ENCODE peak calls at places on chromosome 3, in six cellular contexts. N, Z, V, K, F and U are unnamed samples.

GRCh38 chr3:10419637-10420232 is 85.7 kb downstream of the ATP2B2 start:
- DNase-seq in Z (peak; percentile 50), F (no peak), V (no peak), K (no peak), N (no peak), U (no peak)

GRCh38 chr3:54299169-54299935 is 177.0 kb downstream of the CACNA2D3 start:
- DNase-seq in Z (no peak), N (no peak), F (no peak), K (no peak), V (no peak), U (no peak)

GRCh38 chr3:165624761-165625160 is 212.5 kb downstream of the BCHE start:
- DNase-seq in Z (no peak), V (no peak), N (no peak), K (peak; percentile 49), F (no peak), U (no peak)

GRCh38 chr3:3180421-3180820 is 930 bp upstream of the CRBN start:
- DNase-seq in Z (no peak), K (no peak), V (no peak), F (no peak), N (no peak), U (no peak)

GRCh38 chr3:106611841-106612240 is 743.0 kb upstream of the CBLB start:
- DNase-seq in K (peak; percentile 51), F (no peak), N (no peak), Z (no peak), V (no peak), U (no peak)

GRCh38 chr3:32815812-32816438 is 1.9 kb upstream of the TRIM71 start:
- DNase-seq in Z (no peak), V (no peak), K (no peak), N (peak; percentile 38), F (no peak), U (no peak)

GRCh38 chr3:14785207-14786155 is 33.3 kb upstream of the FGD5 start:
- DNase-seq in F (no peak), K (no peak), V (no peak), N (peak; percentile 60), Z (no peak), U (no peak)

GRCh38 chr3:118988198-118988842 is 46.3 kb downstream of the IGSF11 start:
- DNase-seq in K (no peak), N (no peak), Z (no peak), F (no peak), V (no peak), U (no peak)

GRCh38 chr3:150699068-150699635 is 4.6 kb downstream of the ERICH6 start:
- DNase-seq in N (no peak), F (no peak), K (peak; percentile 81), V (no peak), Z (no peak), U (no peak)

GRCh38 chr3:43180027-43180426 is 74.1 kb upstream of the POMGNT2 start:
- DNase-seq in N (no peak), K (peak; percentile 96), F (no peak), Z (no peak), V (no peak), U (no peak)

GRCh38 chr3:37163262-37164020 is 10.9 kb downstream of the LRRFIP2 start:
- DNase-seq in F (no peak), V (no peak), K (peak; percentile 80), Z (no peak), N (no peak), U (no peak)

GRCh38 chr3:106068386-106068785 is 199.6 kb upstream of the CBLB start:
- DNase-seq in F (no peak), K (no peak), V (no peak), N (no peak), Z (no peak), U (no peak)

GRCh38 chr3:171646357-171647133 is 163.7 kb downstream of the PLD1 start:
- DNase-seq in N (no peak), V (no peak), F (no peak), K (peak; percentile 86), Z (no peak), U (no peak)

GRCh38 chr3:77309460-77309859 is 269.6 kb downstream of the ROBO2 start:
- DNase-seq in N (no peak), K (no peak), Z (no peak), V (no peak), F (no peak), U (no peak)

DNA sequence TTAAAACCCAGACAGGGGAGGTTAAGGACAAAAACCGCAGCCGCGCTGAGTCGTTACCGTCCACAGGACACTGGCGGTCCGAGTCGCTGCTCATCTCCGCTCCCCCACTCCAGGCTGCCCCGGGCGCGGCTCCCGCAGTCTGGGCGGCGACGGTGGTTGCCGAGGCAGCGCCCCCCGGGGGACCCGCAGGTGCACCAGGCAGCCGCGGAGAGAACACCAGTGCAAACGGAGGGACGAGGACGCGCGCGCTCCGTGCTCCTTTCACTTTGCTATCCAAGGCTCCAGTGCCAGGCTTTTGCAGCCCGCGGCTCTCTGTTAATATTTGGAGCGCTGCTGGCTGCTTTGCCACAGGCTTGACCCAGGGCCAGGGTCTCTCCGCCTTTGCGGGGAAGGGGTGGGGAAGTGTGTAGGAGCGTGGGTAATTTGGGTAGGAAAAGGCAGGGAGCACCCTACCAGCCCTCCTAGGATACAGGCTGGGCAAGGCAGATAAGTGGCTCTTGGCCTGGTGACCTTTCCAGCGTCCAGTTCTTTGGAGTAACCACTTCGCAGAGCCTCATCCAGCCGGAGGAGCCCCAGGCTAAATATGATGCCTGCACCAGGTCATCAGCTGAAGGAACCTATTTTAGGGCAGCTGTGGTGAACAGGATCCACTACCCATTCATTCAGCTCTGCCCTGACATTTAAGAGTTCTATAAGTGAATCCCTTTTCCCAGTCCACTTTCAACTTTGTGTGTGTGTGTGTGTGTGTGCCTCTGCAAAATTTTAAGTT is at the start of gene GADL1:
- DNase-seq in V (peak; percentile 32), Z (no peak), K (peak; percentile 28), N (peak; percentile 88), F (peak; percentile 27), U (peak; percentile 74)
- TF ChIP-seq CTCF in V (no peak), Z (no peak), K (no peak), N (peak; percentile 31), F (no peak), U (no peak)

GRCh38 chr3:143971367-143972154 is at the start of gene DIPK2A:
- DNase-seq in N (peak; percentile 99), Z (peak; percentile 95), K (peak; percentile 96), V (peak; percentile 96), F (peak; percentile 95), U (peak; percentile 94)

GRCh38 chr3:143972155-143972494 is 502 bp downstream of the DIPK2A start:
- DNase-seq in F (no peak), N (no peak), Z (no peak), V (no peak), K (peak; percentile 73), U (no peak)

GRCh38 chr3:143973352-143974021 is 1.9 kb downstream of the DIPK2A start:
- DNase-seq in F (no peak), V (no peak), K (peak; percentile 52), Z (no peak), N (no peak), U (no peak)

GRCh38 chr3:143972495-143973351 is 1.1 kb downstream of the DIPK2A start:
- DNase-seq in N (peak; percentile 94), Z (peak; percentile 61), F (peak; percentile 64), K (peak; percentile 91), V (peak; percentile 80), U (peak; percentile 82)

DNA sequence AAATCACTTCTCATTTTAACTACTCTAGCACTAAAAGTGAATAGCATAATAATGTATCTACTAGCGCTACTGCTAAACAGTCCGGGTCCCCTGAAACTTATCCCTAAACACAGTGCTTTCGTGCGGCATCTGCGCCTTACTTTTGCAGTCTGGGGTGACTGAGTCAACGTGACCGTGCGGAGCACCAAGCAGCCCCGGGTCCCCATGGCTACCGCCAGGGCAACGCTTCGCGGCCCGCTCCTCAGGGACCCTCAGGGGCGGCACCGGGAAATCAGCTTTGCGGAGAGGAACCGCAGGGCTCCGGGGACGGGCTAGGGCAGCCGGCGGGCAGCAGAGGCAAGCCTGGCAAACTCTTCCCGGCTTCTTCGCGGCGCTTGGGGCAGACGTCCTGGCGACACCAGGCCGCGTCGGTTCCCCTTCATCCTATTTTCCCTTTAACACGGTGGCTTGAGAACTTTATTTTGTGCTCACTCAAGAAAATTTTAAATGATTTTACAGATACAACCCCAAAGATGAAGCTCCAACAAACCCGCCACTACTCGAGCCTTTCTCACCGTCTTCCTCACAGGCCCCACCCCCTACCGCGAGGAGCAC is 753 bp upstream of the DIPK2A start:
- DNase-seq in F (peak; percentile 49), N (peak; percentile 94), K (peak; percentile 62), Z (peak; percentile 51), V (peak; percentile 46), U (peak; percentile 75)
- TF ChIP-seq CTCF in F (no peak), N (peak; percentile 48), K (no peak), Z (no peak), V (no peak), U (peak; percentile 37)

GRCh38 chr3:46496745-46497555 is 826 bp upstream of the RTP3 start:
- DNase-seq in N (no peak), Z (peak; percentile 65), V (no peak), F (no peak), K (peak; percentile 32), U (no peak)
- TF ChIP-seq CTCF in N (peak; percentile 70), Z (peak; percentile 65), V (peak; percentile 8), F (no peak), K (peak; percentile 42), U (peak; percentile 43)

GRCh38 chr3:41198046-41198445 is 1.3 kb upstream of the CTNNB1 start:
- DNase-seq in V (no peak), F (no peak), K (no peak), N (no peak), Z (no peak), U (no peak)

GRCh38 chr3:41194701-41195100 is 4.6 kb upstream of the CTNNB1 start:
- DNase-seq in V (no peak), N (no peak), K (no peak), Z (no peak), F (no peak), U (no peak)

GRCh38 chr3:41198526-41198925 is 779 bp upstream of the CTNNB1 start:
- DNase-seq in Z (no peak), V (peak; percentile 40), F (peak; percentile 31), K (peak; percentile 24), N (no peak), U (no peak)

GRCh38 chr3:41195970-41196369 is 3.3 kb upstream of the CTNNB1 start:
- DNase-seq in V (no peak), F (no peak), Z (no peak), N (no peak), K (no peak), U (no peak)

DNA sequence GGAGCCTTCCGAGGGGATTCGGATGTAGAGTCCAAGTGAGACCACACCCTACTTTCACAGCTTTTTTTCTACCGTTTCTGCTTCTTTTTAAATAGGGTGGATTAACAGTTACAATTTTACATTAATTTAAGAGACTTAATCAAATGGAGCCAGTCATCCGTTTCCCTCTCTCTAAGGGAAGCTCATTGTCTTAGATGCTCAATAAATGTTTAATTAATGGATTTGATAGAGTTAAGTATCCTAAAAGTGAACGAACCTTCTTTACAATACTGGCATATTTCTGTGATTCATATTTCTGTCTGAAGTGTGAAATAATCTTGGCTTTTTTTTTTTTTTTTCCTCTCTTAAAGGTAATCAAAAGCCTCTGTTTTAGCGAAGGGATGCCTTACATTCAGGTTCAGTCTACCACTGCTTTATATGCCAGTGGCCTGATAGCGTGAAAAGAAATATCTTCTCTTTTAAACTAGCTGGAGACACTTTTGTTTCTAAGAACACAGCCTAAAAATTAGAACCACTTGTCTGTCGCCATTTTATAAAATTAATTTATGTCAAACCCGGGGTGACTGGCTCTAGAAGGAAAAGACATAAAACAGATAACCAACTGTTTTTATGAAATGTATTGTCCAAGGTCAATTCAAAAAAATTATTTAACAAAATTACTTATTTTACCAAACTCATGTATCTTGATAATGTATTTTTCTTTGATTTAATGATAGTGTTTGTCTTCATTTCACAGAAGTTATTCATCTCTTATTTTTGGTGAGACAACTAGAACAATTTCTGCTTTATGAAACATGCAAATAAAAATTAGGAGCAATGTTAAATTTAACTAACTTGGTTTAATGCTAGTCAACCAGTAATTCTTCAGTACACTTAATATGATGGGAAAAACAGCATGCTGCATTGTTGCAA is 2.5 kb upstream of the CTNNB1 start:
- DNase-seq in N (no peak), K (no peak), V (no peak), Z (no peak), F (no peak), U (no peak)
- TF ChIP-seq CTCF in N (no peak), K (no peak), V (no peak), Z (no peak), F (no peak), U (no peak)